ENCODE peak calls at places on chromosomes 6 and 20, in ten cellular contexts. P is K562, X is upper lobe of right lung, B is RWPE1, W is IMR-90, A is HL-60, H is heart left ventricle, J is upper lobe of left lung, C is brain microvascular endothelial cell, K is psoas muscle. M is an unnamed sample.
A peak's percentile ranks its signal among the peaks of the same experiment; 100 is the strongest.

GRCh38 chr6:56172144-56172543 is 75.2 kb downstream of the COL21A1 start:
- DNase-seq in A (no peak), P (no peak), C (no peak), B (no peak), K (no peak), H (no peak), X (no peak), W (no peak), J (no peak), M (no peak)

GRCh38 chr6:112044856-112045255 is 9.0 kb upstream of the CCN6 start:
- DNase-seq in K (no peak), B (no peak), J (no peak), P (no peak), X (no peak), A (no peak), H (no peak), C (peak; percentile 87), W (peak; percentile 93), M (no peak)

GRCh38 chr20:24048014-24048611 is 59.5 kb upstream of the GGTLC1 start:
- DNase-seq in B (no peak), P (no peak), A (no peak), W (no peak), H (no peak), X (no peak), K (no peak), C (no peak), J (peak; percentile 43), M (no peak)

GRCh38 chr6:76697585-76697984 is 625.1 kb upstream of the IMPG1 start:
- DNase-seq in K (no peak), X (no peak), A (no peak), P (no peak), H (no peak), W (peak; percentile 18), J (no peak), C (peak; percentile 39), B (peak; percentile 14), M (no peak)

GRCh38 chr6:5302220-5302946 is 41.1 kb downstream of the FARS2 start:
- DNase-seq in W (peak; percentile 8), H (no peak), C (no peak), A (no peak), X (no peak), K (no peak), P (peak; percentile 43), J (no peak), B (no peak), M (no peak)

GRCh38 chr20:35409542-35409941 is 2.2 kb downstream of the UQCC1 start:
- DNase-seq in A (no peak), H (no peak), X (no peak), J (no peak), K (no peak), B (no peak), P (no peak), C (no peak), W (no peak), M (no peak)

GRCh38 chr6:70693887-70694286 is 26.2 kb downstream of the SMAP1 start:
- DNase-seq in A (no peak), K (no peak), C (no peak), X (no peak), H (no peak), P (no peak), B (no peak), W (no peak), J (no peak), M (no peak)

GRCh38 chr20:50292324-50293243 is 102.0 kb downstream of the CEBPB start:
- DNase-seq in K (peak; percentile 97), J (peak; percentile 90), W (peak; percentile 99), B (peak; percentile 85), X (peak; percentile 94), H (peak; percentile 95), A (no peak), C (peak; percentile 82), P (peak; percentile 99), M (peak; percentile 87)

GRCh38 chr6:21109421-21110178 is 484.0 kb upstream of the SOX4 start:
- DNase-seq in K (no peak), A (no peak), H (no peak), B (peak; percentile 19), C (peak; percentile 48), X (no peak), J (no peak), W (peak; percentile 59), P (no peak), M (no peak)

GRCh38 chr6:25127433-25127832 is 151.7 kb upstream of the CARMIL1 start:
- DNase-seq in W (no peak), K (no peak), A (no peak), J (no peak), C (no peak), B (no peak), P (no peak), H (no peak), X (no peak), M (no peak)

GRCh38 chr6:137241481-137242011 is 22.4 kb upstream of the IFNGR1 start:
- DNase-seq in W (peak; percentile 46), X (no peak), P (no peak), C (peak; percentile 36), K (no peak), H (no peak), A (no peak), B (no peak), J (no peak), M (no peak)

GRCh38 chr20:32494498-32495216 is 90.5 kb downstream of the NOL4L start:
- DNase-seq in A (no peak), J (no peak), B (no peak), K (no peak), H (no peak), W (no peak), C (peak; percentile 38), X (no peak), P (no peak), M (no peak)

GRCh38 chr6:170553686-170554085 is 483 bp upstream of the TBP start:
- DNase-seq in H (no peak), B (peak; percentile 45), J (no peak), P (no peak), W (peak; percentile 37), A (no peak), C (no peak), X (no peak), K (no peak), M (no peak)

GRCh38 chr20:36099106-36099505 is 55.4 kb upstream of the EPB41L1 start:
- DNase-seq in W (no peak), B (no peak), J (no peak), H (no peak), X (no peak), C (no peak), A (no peak), P (no peak), K (no peak), M (no peak)

GRCh38 chr6:150835620-150836019 is 29.9 kb upstream of the MTHFD1L start:
- DNase-seq in X (no peak), B (peak; percentile 15), A (no peak), H (no peak), C (no peak), W (no peak), P (no peak), J (no peak), K (no peak), M (no peak)

GRCh38 chr6:82954937-82955577 is 110.6 kb downstream of the UBE3D start:
- DNase-seq in J (no peak), H (no peak), A (no peak), P (no peak), C (peak; percentile 54), X (no peak), K (no peak), B (no peak), W (peak; percentile 91), M (no peak)

GRCh38 chr6:82954351-82954750 is 111.3 kb downstream of the UBE3D start:
- DNase-seq in A (no peak), X (no peak), J (no peak), W (peak; percentile 41), H (no peak), B (no peak), C (no peak), P (no peak), K (no peak), M (no peak)

GRCh38 chr6:82951935-82952334 is 113.7 kb downstream of the UBE3D start:
- DNase-seq in B (no peak), H (no peak), W (no peak), K (no peak), P (no peak), J (no peak), X (no peak), A (no peak), C (no peak), M (no peak)

GRCh38 chr6:82955841-82956240 is 109.8 kb downstream of the UBE3D start:
- DNase-seq in P (no peak), J (no peak), K (no peak), W (peak; percentile 92), H (no peak), C (peak; percentile 34), B (no peak), X (no peak), A (no peak), M (no peak)

DNA sequence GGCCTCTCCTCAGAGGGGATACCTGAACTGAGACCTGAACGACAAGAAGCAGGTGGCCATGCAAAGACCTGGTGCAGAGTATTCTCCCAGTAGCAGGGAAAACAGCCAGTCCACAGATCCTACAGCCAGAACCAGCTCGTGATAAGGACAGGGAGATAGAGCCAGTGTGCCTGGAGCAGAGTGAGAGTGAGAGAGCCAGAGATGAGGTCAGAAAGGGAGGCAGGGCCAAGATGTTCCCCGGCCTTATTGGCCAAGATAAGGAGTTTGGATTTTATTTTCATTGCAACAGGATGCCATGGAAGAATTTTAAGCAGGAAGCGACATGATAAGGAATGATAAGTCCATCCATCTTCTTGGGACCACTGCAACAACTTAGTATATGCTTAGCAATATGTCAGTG is 111.8 kb downstream of the UBE3D start:
- DNase-seq in K (no peak), A (no peak), C (peak; percentile 56), H (peak; percentile 49), X (no peak), B (no peak), P (no peak), J (no peak), W (peak; percentile 31), M (no peak)
- H3K27ac ChIP-seq in K (no peak overlapping the region), A (no peak overlapping the region), C (peak overlapping the region; percentile 71), H (no peak overlapping the region), X (no peak overlapping the region), B (no peak overlapping the region), P (no peak overlapping the region), J (no peak overlapping the region), W (peak overlapping the region; percentile 20), M (no peak overlapping the region)

GRCh38 chr6:68196645-68197044 is 438.4 kb upstream of the ADGRB3 start:
- DNase-seq in P (peak; percentile 20), H (no peak), J (no peak), B (peak; percentile 3), W (no peak), C (peak; percentile 28), K (no peak), X (no peak), A (peak; percentile 15), M (no peak)
- TF ChIP-seq CTCF in P (peak; percentile 54), H (no peak), J (no peak), B (peak; percentile 18), W (no peak), C (peak; percentile 39), K (no peak), X (no peak), A (no peak), M (no peak)

GRCh38 chr6:110811187-110811586 is 4.1 kb downstream of the CDK19 start:
- DNase-seq in A (no peak), J (no peak), W (no peak), P (no peak), H (no peak), K (no peak), X (no peak), B (no peak), C (no peak), M (no peak)
- H3K27ac ChIP-seq in A (no peak overlapping the region), J (no peak overlapping the region), W (no peak overlapping the region), P (no peak overlapping the region), H (no peak overlapping the region), K (no peak overlapping the region), X (no peak overlapping the region), B (no peak overlapping the region), C (no peak overlapping the region), M (no peak overlapping the region)

GRCh38 chr6:156803353-156803752 is 26.2 kb downstream of the ARID1B start:
- DNase-seq in W (no peak), J (no peak), B (no peak), P (no peak), A (no peak), C (no peak), X (no peak), H (no peak), K (no peak), M (no peak)
- TF ChIP-seq CTCF in W (no peak), J (no peak), B (no peak), P (no peak), A (no peak), C (no peak), X (no peak), H (no peak), K (no peak), M (no peak)

M was measured in thoracic aorta.